ENCODE peak calls at places on chromosomes 6 and 20, in eight cellular contexts. C is astrocyte of the cerebellum, K is left ventricle myocardium inferior, G is A673, N is kidney, I is endothelial cell of umbilical vein, Q is endothelial cell, B is MCF 10A. P is an unnamed sample.

GRCh38 chr6:19210849-19211590 is 626.1 kb upstream of the ID4 start:
- DNase-seq in C (no peak), K (peak; percentile 25), Q (peak; percentile 50), I (no peak), B (peak; percentile 24), N (no peak), G (peak; percentile 58), P (no peak)

GRCh38 chr20:6848041-6848440 is 80.6 kb downstream of the BMP2 start:
- DNase-seq in C (no peak), N (no peak), B (no peak), Q (no peak), I (no peak), K (no peak), G (no peak), P (no peak)

GRCh38 chr6:83193747-83194582 is 808 bp downstream of the RWDD2A start:
- DNase-seq in Q (peak; percentile 62), C (no peak), K (peak; percentile 49), G (peak; percentile 48), B (peak; percentile 32), N (peak; percentile 84), I (peak; percentile 44), P (peak; percentile 46)

GRCh38 chr6:128131036-128131435 is 230.2 kb upstream of the THEMIS start:
- DNase-seq in I (no peak), N (no peak), G (no peak), C (no peak), Q (no peak), B (no peak), K (no peak), P (no peak)

GRCh38 chr20:8490076-8490830 is 358.2 kb downstream of the PLCB1 start:
- DNase-seq in B (no peak), Q (no peak), C (no peak), I (no peak), N (no peak), G (no peak), K (no peak), P (no peak)

GRCh38 chr20:5215592-5216304 is 88.9 kb downstream of the CDS2 start:
- DNase-seq in G (peak; percentile 88), B (no peak), Q (no peak), N (no peak), C (peak; percentile 12), K (no peak), I (peak; percentile 84), P (no peak)

GRCh38 chr6:91288741-91289140 is 701.9 kb upstream of the MAP3K7 start:
- DNase-seq in N (no peak), I (no peak), K (no peak), Q (no peak), G (peak; percentile 61), B (peak; percentile 11), C (no peak), P (no peak)

GRCh38 chr6:46629698-46630097 is 22.9 kb downstream of the CYP39A1 start:
- DNase-seq in C (no peak), B (no peak), N (no peak), G (no peak), K (no peak), I (no peak), Q (no peak), P (no peak)

GRCh38 chr6:25010917-25011625 is 75.3 kb upstream of the RIPOR2 start:
- DNase-seq in B (peak; percentile 72), Q (no peak), I (peak; percentile 29), G (no peak), K (no peak), C (no peak), N (no peak), P (no peak)

GRCh38 chr6:110518281-110518623 is 41.8 kb upstream of the SLC22A16 start:
- DNase-seq in G (peak; percentile 48), K (no peak), N (no peak), C (no peak), Q (no peak), B (peak; percentile 45), I (no peak), P (no peak)

GRCh38 chr6:46921059-46921458 is 679 bp downstream of the ADGRF5 start:
- DNase-seq in N (no peak), G (no peak), B (no peak), I (peak; percentile 52), K (no peak), C (no peak), Q (no peak), P (no peak)

GRCh38 chr6:47743744-47744143 is 38.1 kb upstream of the OPN5 start:
- DNase-seq in I (no peak), Q (no peak), G (no peak), B (peak; percentile 76), C (peak; percentile 12), N (no peak), K (no peak), P (no peak)

GRCh38 chr6:169205176-169206160 is 48.2 kb downstream of the THBS2 start:
- DNase-seq in K (no peak), B (no peak), I (no peak), N (no peak), G (no peak), Q (no peak), C (peak; percentile 80), P (no peak)

GRCh38 chr6:10248378-10248843 is 166.5 kb downstream of the TFAP2A start:
- DNase-seq in N (no peak), B (peak; percentile 85), G (peak; percentile 98), K (no peak), Q (no peak), I (no peak), C (peak; percentile 55), P (no peak)

GRCh38 chr6:96742702-96743101 is 94.6 kb downstream of the GPR63 start:
- DNase-seq in N (no peak), K (no peak), B (no peak), C (no peak), I (no peak), Q (no peak), G (no peak), P (no peak)

GRCh38 chr20:46279104-46279503 is 29.2 kb downstream of the CDH22 start:
- DNase-seq in Q (no peak), K (no peak), G (no peak), C (no peak), I (no peak), B (no peak), N (no peak), P (no peak)

GRCh38 chr6:131255434-131255833 is 120.2 kb downstream of the AKAP7 start:
- DNase-seq in I (no peak), C (no peak), N (no peak), G (peak; percentile 72), B (no peak), Q (no peak), K (no peak), P (no peak)

GRCh38 chr6:84016029-84016428 is 17.5 kb upstream of the MRAP2 start:
- DNase-seq in K (no peak), Q (no peak), C (no peak), I (no peak), G (no peak), B (no peak), N (no peak), P (no peak)

GRCh38 chr6:53547166-53547814 is 2.4 kb upstream of the GCLC start:
- DNase-seq in N (no peak), I (no peak), B (no peak), G (no peak), Q (no peak), K (no peak), C (no peak), P (no peak)

DNA sequence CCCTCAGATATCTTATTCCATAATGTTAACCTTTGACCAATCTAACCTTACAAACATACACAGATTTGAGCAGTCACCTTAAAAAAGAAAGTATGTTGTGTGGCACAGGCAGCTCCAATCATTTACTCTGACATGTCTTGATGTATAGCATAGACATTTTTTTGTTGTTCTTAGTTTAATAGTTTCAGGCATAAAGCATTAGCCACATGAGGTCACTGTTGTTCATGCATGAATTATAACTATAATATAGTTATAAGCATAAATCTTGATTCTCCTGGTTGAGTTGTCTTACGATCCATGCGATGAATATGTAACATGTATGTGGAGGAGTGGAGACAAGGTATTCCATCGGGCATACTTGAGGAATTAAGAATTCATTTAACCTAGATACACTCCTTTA is 26.1 kb upstream of the NKAIN2 start:
- DNase-seq in G (peak; percentile 51), Q (no peak), I (peak; percentile 46), C (peak; percentile 16), B (peak; percentile 54), K (no peak), N (no peak), P (no peak)
- TF ChIP-seq CTCF in G (peak; percentile 56), Q (no peak), I (no peak), C (peak; percentile 27), B (peak; percentile 55), K (peak; percentile 35), N (no peak), P (no peak)

DNA sequence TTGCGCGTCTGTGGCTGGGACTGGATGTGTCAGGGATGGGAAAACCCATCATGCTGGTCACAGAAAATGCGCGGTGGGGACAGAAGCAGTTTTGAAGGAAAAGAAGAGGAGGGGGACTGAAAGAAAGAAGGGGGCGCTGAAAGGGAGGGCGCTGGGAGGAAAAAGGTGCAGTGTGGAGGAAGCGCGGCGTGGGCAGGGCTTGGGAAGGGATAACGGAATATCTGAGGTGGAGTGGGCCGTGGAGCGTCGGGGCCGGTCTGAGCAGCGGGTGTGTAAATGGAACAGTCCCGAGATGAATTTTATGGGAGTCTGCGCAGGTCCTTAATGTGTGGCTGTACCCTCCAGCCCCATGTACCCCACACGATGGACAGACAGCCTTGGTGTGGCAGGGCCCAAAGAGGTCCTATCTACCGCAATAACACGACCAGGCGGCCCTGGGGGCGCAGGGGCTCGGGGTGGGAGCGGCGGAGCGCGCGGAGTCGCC is 366 bp upstream of the SLC29A1 start:
- DNase-seq in G (peak; percentile 37), I (peak; percentile 61), B (no peak), C (no peak), Q (no peak), N (no peak), K (no peak), P (no peak)
- TF ChIP-seq CTCF in G (no peak), I (no peak), B (no peak), C (no peak), Q (no peak), N (no peak), K (no peak), P (no peak)

DNA sequence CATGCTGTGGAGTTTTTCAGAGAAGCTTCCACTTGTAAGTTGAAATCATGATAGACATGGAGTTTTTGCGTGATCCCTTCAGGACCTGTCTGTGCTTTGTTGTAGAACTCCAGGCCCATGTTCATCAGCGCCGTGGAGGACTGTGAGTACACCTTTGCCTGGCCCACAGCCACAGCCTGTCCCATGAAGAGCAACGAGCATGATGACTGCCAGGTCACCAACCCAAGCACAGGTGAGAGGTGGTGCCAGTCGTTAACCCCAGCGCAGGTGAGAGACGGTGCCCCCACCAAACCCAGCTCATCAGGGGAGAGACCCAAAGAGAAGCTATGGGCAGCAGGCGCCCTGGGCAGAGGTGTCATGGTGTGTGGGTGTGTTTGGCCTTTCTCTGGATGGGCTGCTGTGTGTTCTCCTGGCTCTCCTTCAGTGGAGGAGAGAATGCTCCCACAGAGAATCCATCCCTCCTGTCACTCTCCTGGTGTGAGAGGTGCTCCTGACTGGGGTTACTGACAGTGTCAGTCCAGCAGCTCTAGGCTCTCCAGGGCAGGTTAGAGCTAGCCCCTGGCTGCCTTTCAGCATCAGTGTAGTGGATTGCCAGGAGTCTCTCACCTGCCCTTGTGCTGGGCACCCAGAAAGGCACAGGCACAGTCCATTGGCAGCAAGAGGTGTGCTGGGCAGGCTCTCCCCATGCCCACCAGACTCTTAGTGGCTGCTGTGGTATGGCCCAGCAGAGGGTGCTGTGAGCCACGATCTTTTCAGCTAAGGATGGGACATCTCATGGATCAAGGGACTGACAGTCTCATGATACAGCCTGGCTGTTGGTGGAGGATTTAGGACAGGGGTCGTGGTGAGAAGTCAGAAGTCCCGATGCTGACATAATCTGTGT is 49.6 kb upstream of the SLC22A1 start:
- DNase-seq in G (no peak), I (no peak), C (no peak), N (no peak), K (no peak), B (no peak), Q (no peak), P (no peak)
- TF ChIP-seq CTCF in G (peak; percentile 31), I (no peak), C (peak; percentile 10), N (no peak), K (peak; percentile 31), B (peak; percentile 12), Q (no peak), P (peak; percentile 14)

GRCh38 chr20:33914871-33915270 is 78.8 kb upstream of the RALY start:
- DNase-seq in B (peak; percentile 48), Q (no peak), I (peak; percentile 96), N (no peak), K (no peak), G (no peak), C (peak; percentile 74), P (no peak)
- TF ChIP-seq CTCF in B (no peak), Q (no peak), I (no peak), N (no peak), K (no peak), G (no peak), C (peak; percentile 12), P (no peak)

P was measured in GM20000.